ENCODE peak calls at places on chromosomes 6 and 20, in seven cellular contexts. One of them, this sample, is unnamed. For H3K9me3, the result is how much of the 10 kb centered on the place peaks cover.

GRCh38 chr6:27757307-27757706 is 154.9 kb downstream of the OR2B2 start:
- DNase-seq in right atrium auricular region: no peak
- DNase-seq in body of pancreas: no peak
- DNase-seq in testis: peak
- DNase-seq in heart right ventricle: no peak
- DNase-seq in CD8-positive, alpha-beta T cell: peak
- DNase-seq in colonic mucosa: peak
- DNase-seq in this sample: no peak

GRCh38 chr20:13884803-13885202 is 100.0 kb downstream of the NDUFAF5 start:
- DNase-seq in right atrium auricular region: no peak
- DNase-seq in body of pancreas: no peak
- DNase-seq in testis: no peak
- DNase-seq in heart right ventricle: no peak
- DNase-seq in CD8-positive, alpha-beta T cell: no peak
- DNase-seq in colonic mucosa: no peak
- DNase-seq in this sample: no peak

GRCh38 chr20:35762461-35762860 is 9.4 kb upstream of the PHF20 start:
- DNase-seq in right atrium auricular region: no peak
- DNase-seq in body of pancreas: no peak
- DNase-seq in testis: no peak
- DNase-seq in heart right ventricle: no peak
- DNase-seq in CD8-positive, alpha-beta T cell: no peak
- DNase-seq in colonic mucosa: no peak
- DNase-seq in this sample: no peak

GRCh38 chr6:119318176-119318575 is 31.4 kb downstream of the MAN1A1 start:
- DNase-seq in right atrium auricular region: no peak
- DNase-seq in body of pancreas: no peak
- DNase-seq in testis: no peak
- DNase-seq in heart right ventricle: no peak
- DNase-seq in CD8-positive, alpha-beta T cell: no peak
- DNase-seq in colonic mucosa: no peak
- DNase-seq in this sample: no peak

GRCh38 chr6:5541751-5542432 is 280.6 kb downstream of the FARS2 start:
- DNase-seq in right atrium auricular region: no peak
- DNase-seq in body of pancreas: no peak
- DNase-seq in testis: no peak
- DNase-seq in heart right ventricle: no peak
- DNase-seq in CD8-positive, alpha-beta T cell: no peak
- DNase-seq in colonic mucosa: no peak
- DNase-seq in this sample: no peak

GRCh38 chr20:39066464-39066863 is 104.3 kb downstream of the DHX35 start:
- DNase-seq in right atrium auricular region: no peak
- DNase-seq in body of pancreas: no peak
- DNase-seq in testis: no peak
- DNase-seq in heart right ventricle: no peak
- DNase-seq in CD8-positive, alpha-beta T cell: no peak
- DNase-seq in colonic mucosa: no peak
- DNase-seq in this sample: no peak

GRCh38 chr6:109456710-109457595 is 1.4 kb upstream of the MICAL1 start:
- DNase-seq in right atrium auricular region: peak
- DNase-seq in body of pancreas: no peak
- DNase-seq in testis: peak
- DNase-seq in heart right ventricle: peak
- DNase-seq in CD8-positive, alpha-beta T cell: no peak
- DNase-seq in colonic mucosa: peak
- DNase-seq in this sample: no peak

GRCh38 chr20:58650181-58650775 is 805 bp upstream of the STX16 start:
- DNase-seq in right atrium auricular region: peak
- DNase-seq in body of pancreas: peak
- DNase-seq in testis: peak
- DNase-seq in heart right ventricle: peak
- DNase-seq in CD8-positive, alpha-beta T cell: no peak
- DNase-seq in colonic mucosa: peak
- DNase-seq in this sample: peak

GRCh38 chr20:50721881-50722281 is 9.5 kb upstream of the PARD6B start:
- DNase-seq in right atrium auricular region: peak
- DNase-seq in body of pancreas: no peak
- DNase-seq in testis: peak
- DNase-seq in heart right ventricle: peak
- DNase-seq in CD8-positive, alpha-beta T cell: no peak
- DNase-seq in colonic mucosa: no peak
- DNase-seq in this sample: no peak

GRCh38 chr20:23654005-23654404 is 16.2 kb upstream of the CST3 start:
- DNase-seq in right atrium auricular region: no peak
- DNase-seq in body of pancreas: no peak
- DNase-seq in testis: no peak
- DNase-seq in heart right ventricle: no peak
- DNase-seq in CD8-positive, alpha-beta T cell: no peak
- DNase-seq in colonic mucosa: no peak
- DNase-seq in this sample: no peak

GRCh38 chr6:103783344-103783743 is 1076.4 kb downstream of the HACE1 start:
- DNase-seq in right atrium auricular region: no peak
- DNase-seq in body of pancreas: peak
- DNase-seq in testis: peak
- DNase-seq in heart right ventricle: no peak
- DNase-seq in CD8-positive, alpha-beta T cell: no peak
- DNase-seq in colonic mucosa: no peak
- DNase-seq in this sample: no peak

GRCh38 chr20:58418949-58419748 is 30.1 kb downstream of the VAPB start:
- DNase-seq in right atrium auricular region: no peak
- DNase-seq in body of pancreas: no peak
- DNase-seq in testis: no peak
- DNase-seq in heart right ventricle: no peak
- DNase-seq in CD8-positive, alpha-beta T cell: no peak
- DNase-seq in colonic mucosa: no peak
- DNase-seq in this sample: no peak

GRCh38 chr6:133705071-133705470 is 183.8 kb upstream of the TCF21 start:
- DNase-seq in right atrium auricular region: no peak
- DNase-seq in body of pancreas: no peak
- DNase-seq in testis: no peak
- DNase-seq in heart right ventricle: no peak
- DNase-seq in CD8-positive, alpha-beta T cell: no peak
- DNase-seq in colonic mucosa: no peak
- DNase-seq in this sample: no peak

GRCh38 chr6:4774715-4775590 is 1.3 kb upstream of the CDYL start:
- DNase-seq in right atrium auricular region: no peak
- DNase-seq in body of pancreas: peak
- DNase-seq in testis: peak
- DNase-seq in heart right ventricle: peak
- DNase-seq in CD8-positive, alpha-beta T cell: peak
- DNase-seq in colonic mucosa: peak
- DNase-seq in this sample: peak

GRCh38 chr6:54074109-54074508 is 37.1 kb upstream of the MLIP start:
- DNase-seq in right atrium auricular region: no peak
- DNase-seq in body of pancreas: no peak
- DNase-seq in testis: no peak
- DNase-seq in heart right ventricle: no peak
- DNase-seq in CD8-positive, alpha-beta T cell: no peak
- DNase-seq in colonic mucosa: no peak
- DNase-seq in this sample: no peak

GRCh38 chr20:42118409-42119125 is 500.4 kb upstream of the CHD6 start:
- DNase-seq in right atrium auricular region: no peak
- DNase-seq in body of pancreas: no peak
- DNase-seq in testis: no peak
- DNase-seq in heart right ventricle: no peak
- DNase-seq in CD8-positive, alpha-beta T cell: no peak
- DNase-seq in colonic mucosa: no peak
- DNase-seq in this sample: no peak

GRCh38 chr20:45617591-45617990 is 11.9 kb upstream of the WFDC10A start:
- DNase-seq in right atrium auricular region: no peak
- DNase-seq in body of pancreas: no peak
- DNase-seq in testis: no peak
- DNase-seq in heart right ventricle: no peak
- DNase-seq in CD8-positive, alpha-beta T cell: no peak
- DNase-seq in colonic mucosa: no peak
- DNase-seq in this sample: no peak

GRCh38 chr20:4029505-4030467 is 14.4 kb upstream of the RNF24 start:
- DNase-seq in right atrium auricular region: no peak
- DNase-seq in body of pancreas: no peak
- DNase-seq in testis: no peak
- DNase-seq in heart right ventricle: no peak
- DNase-seq in CD8-positive, alpha-beta T cell: no peak
- DNase-seq in colonic mucosa: no peak
- DNase-seq in this sample: no peak

GRCh38 chr20:15930324-15931305 is 642.6 kb downstream of the KIF16B start:
- DNase-seq in right atrium auricular region: no peak
- DNase-seq in body of pancreas: no peak
- DNase-seq in testis: peak
- DNase-seq in heart right ventricle: no peak
- DNase-seq in CD8-positive, alpha-beta T cell: no peak
- DNase-seq in colonic mucosa: no peak
- DNase-seq in this sample: no peak

GRCh38 chr20:19858972-19859371 is 100.9 kb downstream of the RIN2 start:
- DNase-seq in right atrium auricular region: no peak
- DNase-seq in body of pancreas: no peak
- DNase-seq in testis: no peak
- DNase-seq in heart right ventricle: no peak
- DNase-seq in CD8-positive, alpha-beta T cell: no peak
- DNase-seq in colonic mucosa: peak
- DNase-seq in this sample: no peak

GRCh38 chr6:156028310-156029131 is 572.9 kb upstream of the NOX3 start:
- DNase-seq in right atrium auricular region: no peak
- DNase-seq in body of pancreas: no peak
- DNase-seq in testis: no peak
- DNase-seq in heart right ventricle: no peak
- DNase-seq in CD8-positive, alpha-beta T cell: no peak
- DNase-seq in colonic mucosa: no peak
- DNase-seq in this sample: no peak

GRCh38 chr20:62393266-62393665 is 6.4 kb downstream of the RPS21 start:
- DNase-seq in right atrium auricular region: no peak
- DNase-seq in body of pancreas: no peak
- DNase-seq in testis: no peak
- DNase-seq in heart right ventricle: no peak
- DNase-seq in CD8-positive, alpha-beta T cell: no peak
- DNase-seq in colonic mucosa: no peak
- DNase-seq in this sample: no peak
- TF ChIP-seq CTCF in right atrium auricular region: no peak
- TF ChIP-seq CTCF in body of pancreas: no peak
- TF ChIP-seq CTCF in testis: no peak
- TF ChIP-seq CTCF in heart right ventricle: no peak
- TF ChIP-seq CTCF in CD8-positive, alpha-beta T cell: no peak
- TF ChIP-seq CTCF in colonic mucosa: no peak
- TF ChIP-seq CTCF in this sample: no peak

DNA sequence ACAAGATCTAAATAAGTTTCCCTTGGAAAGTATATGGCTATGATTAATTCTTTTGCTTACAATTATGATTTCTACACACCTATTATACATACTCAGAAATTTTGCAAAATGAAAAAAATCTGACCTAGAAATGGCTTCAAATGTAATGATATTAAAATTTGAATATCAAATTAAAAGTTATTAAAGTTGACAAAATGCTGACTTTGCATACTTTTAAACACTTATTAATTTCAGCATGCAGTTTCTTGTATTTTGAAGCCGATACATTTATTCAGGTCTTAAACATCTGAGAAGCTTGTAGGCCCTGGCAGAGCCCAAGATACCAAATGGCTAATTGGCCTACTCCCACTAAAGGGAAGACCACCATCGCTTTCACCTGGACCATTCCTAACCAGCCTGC is 59.8 kb downstream of the SMLR1 start:
- DNase-seq in right atrium auricular region: no peak
- DNase-seq in body of pancreas: no peak
- DNase-seq in testis: no peak
- DNase-seq in heart right ventricle: no peak
- DNase-seq in CD8-positive, alpha-beta T cell: no peak
- DNase-seq in colonic mucosa: no peak
- DNase-seq in this sample: no peak
- H3K27ac ChIP-seq in right atrium auricular region: no peak
- H3K27ac ChIP-seq in body of pancreas: no peak
- H3K27ac ChIP-seq in testis: no peak
- H3K27ac ChIP-seq in heart right ventricle: no peak
- H3K27ac ChIP-seq in CD8-positive, alpha-beta T cell: no peak
- H3K27ac ChIP-seq in colonic mucosa: no peak
- H3K27ac ChIP-seq in this sample: no peak

GRCh38 chr6:135478626-135479025 is 18.9 kb downstream of the AHI1 start:
- DNase-seq in right atrium auricular region: no peak
- DNase-seq in body of pancreas: no peak
- DNase-seq in testis: no peak
- DNase-seq in heart right ventricle: no peak
- DNase-seq in CD8-positive, alpha-beta T cell: no peak
- DNase-seq in colonic mucosa: no peak
- DNase-seq in this sample: no peak
- H3K9me3 ChIP-seq in right atrium auricular region: under half
- H3K9me3 ChIP-seq in body of pancreas: under half
- H3K9me3 ChIP-seq in testis: under half
- H3K9me3 ChIP-seq in heart right ventricle: under half
- H3K9me3 ChIP-seq in CD8-positive, alpha-beta T cell: under half
- H3K9me3 ChIP-seq in colonic mucosa: under half
- H3K9me3 ChIP-seq in this sample: under half

DNA sequence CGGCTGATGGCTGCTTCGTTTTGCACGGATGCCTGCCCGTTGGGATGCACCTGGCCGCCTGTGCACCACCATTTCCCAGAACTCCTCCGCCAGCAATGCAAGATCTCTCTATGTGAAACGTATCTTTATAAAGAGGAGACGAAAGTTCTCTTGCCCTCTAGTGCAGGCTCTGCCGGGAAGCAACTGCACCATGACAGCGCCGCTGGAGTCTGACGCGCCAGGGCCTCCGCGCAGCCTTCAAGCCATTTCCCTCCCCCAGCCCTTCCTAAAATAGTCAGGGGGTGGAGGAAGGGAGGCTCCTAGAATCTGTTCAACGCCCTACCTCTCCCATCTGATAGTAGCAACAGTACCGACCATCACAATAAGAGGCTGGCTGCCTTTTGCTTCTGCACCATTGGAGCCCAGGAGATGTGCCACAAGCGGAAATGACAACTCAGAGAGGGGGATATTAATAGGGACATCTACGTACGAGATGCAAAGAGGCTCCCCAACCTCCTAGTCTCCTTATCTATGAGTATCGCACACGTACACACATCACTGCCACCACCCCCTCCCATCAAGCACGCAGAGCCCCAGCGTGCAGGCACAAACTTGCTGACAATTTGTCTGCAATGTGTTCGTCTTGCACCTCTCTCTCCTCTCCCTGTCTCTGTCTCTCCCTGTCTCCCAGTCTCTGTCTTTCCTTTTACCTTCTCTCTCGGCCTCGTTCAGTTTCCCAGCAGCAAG is 1.1 kb downstream of the SYNE1 start:
- DNase-seq in right atrium auricular region: no peak
- DNase-seq in body of pancreas: no peak
- DNase-seq in testis: peak
- DNase-seq in heart right ventricle: peak
- DNase-seq in CD8-positive, alpha-beta T cell: no peak
- DNase-seq in colonic mucosa: peak
- DNase-seq in this sample: no peak
- TF ChIP-seq CTCF in right atrium auricular region: no peak
- TF ChIP-seq CTCF in body of pancreas: no peak
- TF ChIP-seq CTCF in testis: no peak
- TF ChIP-seq CTCF in heart right ventricle: no peak
- TF ChIP-seq CTCF in CD8-positive, alpha-beta T cell: no peak
- TF ChIP-seq CTCF in colonic mucosa: no peak
- TF ChIP-seq CTCF in this sample: no peak

DNA sequence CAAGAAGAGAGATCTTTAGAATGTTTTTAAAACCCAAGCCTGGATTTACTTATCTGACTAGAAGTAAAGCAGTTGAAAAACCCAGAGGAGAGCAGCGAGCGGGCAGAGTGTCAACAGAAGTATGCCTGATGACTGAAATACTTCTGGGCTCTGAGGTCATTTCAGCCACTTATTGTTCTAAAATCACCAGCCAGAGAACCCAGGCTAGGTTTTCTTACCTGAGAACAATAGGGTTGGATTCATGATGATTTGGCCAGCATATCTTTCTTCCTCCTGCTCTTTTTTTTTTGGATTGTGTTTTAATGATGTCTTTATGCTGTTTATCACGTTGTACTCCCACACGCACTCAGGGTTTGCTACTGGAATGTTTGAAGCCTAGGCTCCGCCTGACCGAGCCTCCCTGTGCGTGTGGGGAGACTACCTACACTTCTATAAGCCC is 63.0 kb upstream of the KIF25 start:
- DNase-seq in right atrium auricular region: no peak
- DNase-seq in body of pancreas: no peak
- DNase-seq in testis: peak
- DNase-seq in heart right ventricle: peak
- DNase-seq in CD8-positive, alpha-beta T cell: no peak
- DNase-seq in colonic mucosa: peak
- DNase-seq in this sample: no peak
- H3K27ac ChIP-seq in right atrium auricular region: peak
- H3K27ac ChIP-seq in body of pancreas: no peak
- H3K27ac ChIP-seq in testis: no peak
- H3K27ac ChIP-seq in heart right ventricle: peak
- H3K27ac ChIP-seq in CD8-positive, alpha-beta T cell: no peak
- H3K27ac ChIP-seq in colonic mucosa: peak
- H3K27ac ChIP-seq in this sample: no peak

This sample was measured in WERI-Rb-1.